ENCODE peak calls at places on chromosomes 4 and X, in seven cellular contexts. One of them, this sample, is unnamed.

GRCh38 chr4:125464146-125464545 is 149.4 kb downstream of the FAT4 start:
- DNase-seq in A549: no peak
- DNase-seq in sigmoid colon: no peak
- DNase-seq in A673: no peak
- DNase-seq in spleen: no peak
- DNase-seq in prostate gland: no peak
- DNase-seq in heart right ventricle: no peak
- DNase-seq in this sample: no peak

GRCh38 chrX:115234220-115234557 is 293 bp upstream of the LRCH2 start:
- DNase-seq in A549: no peak
- DNase-seq in sigmoid colon: no peak
- DNase-seq in A673: peak
- DNase-seq in spleen: no peak
- DNase-seq in prostate gland: no peak
- DNase-seq in heart right ventricle: no peak
- DNase-seq in this sample: no peak

GRCh38 chrX:2690856-2691542 is at the start of gene CD99:
- DNase-seq in A549: peak
- DNase-seq in sigmoid colon: peak
- DNase-seq in A673: peak
- DNase-seq in spleen: peak
- DNase-seq in prostate gland: peak
- DNase-seq in heart right ventricle: peak
- DNase-seq in this sample: peak

GRCh38 chr4:41763741-41764140 is 15.2 kb upstream of the PHOX2B start:
- DNase-seq in A549: no peak
- DNase-seq in sigmoid colon: no peak
- DNase-seq in A673: no peak
- DNase-seq in spleen: no peak
- DNase-seq in prostate gland: no peak
- DNase-seq in heart right ventricle: no peak
- DNase-seq in this sample: no peak

GRCh38 chrX:63529961-63530360 is 178.8 kb upstream of the SPIN4 start:
- DNase-seq in A549: no peak
- DNase-seq in sigmoid colon: no peak
- DNase-seq in A673: no peak
- DNase-seq in spleen: no peak
- DNase-seq in prostate gland: no peak
- DNase-seq in heart right ventricle: no peak
- DNase-seq in this sample: no peak

GRCh38 chr4:155161357-155161756 is 47.1 kb upstream of the NPY2R start:
- DNase-seq in A549: no peak
- DNase-seq in sigmoid colon: no peak
- DNase-seq in A673: no peak
- DNase-seq in spleen: no peak
- DNase-seq in prostate gland: no peak
- DNase-seq in heart right ventricle: no peak
- DNase-seq in this sample: no peak

GRCh38 chrX:121457096-121457495 is 409.7 kb downstream of the GLUD2 start:
- DNase-seq in A549: no peak
- DNase-seq in sigmoid colon: no peak
- DNase-seq in A673: no peak
- DNase-seq in spleen: no peak
- DNase-seq in prostate gland: no peak
- DNase-seq in heart right ventricle: no peak
- DNase-seq in this sample: no peak

GRCh38 chr4:13893987-13894386 is 266.5 kb upstream of the BOD1L1 start:
- DNase-seq in A549: no peak
- DNase-seq in sigmoid colon: no peak
- DNase-seq in A673: no peak
- DNase-seq in spleen: no peak
- DNase-seq in prostate gland: no peak
- DNase-seq in heart right ventricle: no peak
- DNase-seq in this sample: no peak

GRCh38 chr4:124913237-124913636 is 200.7 kb upstream of the ANKRD50 start:
- DNase-seq in A549: no peak
- DNase-seq in sigmoid colon: no peak
- DNase-seq in A673: peak
- DNase-seq in spleen: no peak
- DNase-seq in prostate gland: no peak
- DNase-seq in heart right ventricle: no peak
- DNase-seq in this sample: no peak

GRCh38 chrX:149512225-149512885 is 7.2 kb upstream of the IDS start:
- DNase-seq in A549: peak
- DNase-seq in sigmoid colon: no peak
- DNase-seq in A673: peak
- DNase-seq in spleen: no peak
- DNase-seq in prostate gland: peak
- DNase-seq in heart right ventricle: no peak
- DNase-seq in this sample: no peak

GRCh38 chr4:42083816-42084215 is 68.6 kb downstream of the BEND4 start:
- DNase-seq in A549: no peak
- DNase-seq in sigmoid colon: no peak
- DNase-seq in A673: no peak
- DNase-seq in spleen: no peak
- DNase-seq in prostate gland: no peak
- DNase-seq in heart right ventricle: no peak
- DNase-seq in this sample: no peak

GRCh38 chrX:13605611-13606010 is 36.2 kb downstream of the EGFL6 start:
- DNase-seq in A549: no peak
- DNase-seq in sigmoid colon: no peak
- DNase-seq in A673: no peak
- DNase-seq in spleen: no peak
- DNase-seq in prostate gland: no peak
- DNase-seq in heart right ventricle: no peak
- DNase-seq in this sample: no peak

GRCh38 chrX:68880846-68881513 is 52.2 kb downstream of the EFNB1 start:
- DNase-seq in A549: no peak
- DNase-seq in sigmoid colon: no peak
- DNase-seq in A673: no peak
- DNase-seq in spleen: no peak
- DNase-seq in prostate gland: no peak
- DNase-seq in heart right ventricle: no peak
- DNase-seq in this sample: no peak

GRCh38 chrX:153984351-153985178 is 12.0 kb downstream of the TMEM187 start:
- DNase-seq in A549: no peak
- DNase-seq in sigmoid colon: no peak
- DNase-seq in A673: no peak
- DNase-seq in spleen: peak
- DNase-seq in prostate gland: no peak
- DNase-seq in heart right ventricle: no peak
- DNase-seq in this sample: no peak

GRCh38 chrX:45628041-45628440 is 427.4 kb upstream of the DIPK2B start:
- DNase-seq in A549: no peak
- DNase-seq in sigmoid colon: no peak
- DNase-seq in A673: no peak
- DNase-seq in spleen: no peak
- DNase-seq in prostate gland: no peak
- DNase-seq in heart right ventricle: no peak
- DNase-seq in this sample: no peak

GRCh38 chrX:71653344-71653743 is 14.0 kb upstream of the LOC101059915 start:
- DNase-seq in A549: no peak
- DNase-seq in sigmoid colon: no peak
- DNase-seq in A673: no peak
- DNase-seq in spleen: no peak
- DNase-seq in prostate gland: no peak
- DNase-seq in heart right ventricle: no peak
- DNase-seq in this sample: no peak

GRCh38 chrX:71657267-71657666 is 10.1 kb upstream of the LOC101059915 start:
- DNase-seq in A549: peak
- DNase-seq in sigmoid colon: no peak
- DNase-seq in A673: no peak
- DNase-seq in spleen: no peak
- DNase-seq in prostate gland: no peak
- DNase-seq in heart right ventricle: no peak
- DNase-seq in this sample: no peak

GRCh38 chrX:71650333-71650969 is 16.9 kb upstream of the LOC101059915 start:
- DNase-seq in A549: peak
- DNase-seq in sigmoid colon: no peak
- DNase-seq in A673: no peak
- DNase-seq in spleen: no peak
- DNase-seq in prostate gland: no peak
- DNase-seq in heart right ventricle: no peak
- DNase-seq in this sample: no peak

GRCh38 chrX:71652405-71652804 is 14.9 kb upstream of the LOC101059915 start:
- DNase-seq in A549: peak
- DNase-seq in sigmoid colon: no peak
- DNase-seq in A673: peak
- DNase-seq in spleen: no peak
- DNase-seq in prostate gland: peak
- DNase-seq in heart right ventricle: no peak
- DNase-seq in this sample: peak
- TF ChIP-seq CTCF in A549: peak
- TF ChIP-seq CTCF in sigmoid colon: peak
- TF ChIP-seq CTCF in A673: peak
- TF ChIP-seq CTCF in spleen: peak
- TF ChIP-seq CTCF in prostate gland: peak
- TF ChIP-seq CTCF in heart right ventricle: peak
- TF ChIP-seq CTCF in this sample: peak

DNA sequence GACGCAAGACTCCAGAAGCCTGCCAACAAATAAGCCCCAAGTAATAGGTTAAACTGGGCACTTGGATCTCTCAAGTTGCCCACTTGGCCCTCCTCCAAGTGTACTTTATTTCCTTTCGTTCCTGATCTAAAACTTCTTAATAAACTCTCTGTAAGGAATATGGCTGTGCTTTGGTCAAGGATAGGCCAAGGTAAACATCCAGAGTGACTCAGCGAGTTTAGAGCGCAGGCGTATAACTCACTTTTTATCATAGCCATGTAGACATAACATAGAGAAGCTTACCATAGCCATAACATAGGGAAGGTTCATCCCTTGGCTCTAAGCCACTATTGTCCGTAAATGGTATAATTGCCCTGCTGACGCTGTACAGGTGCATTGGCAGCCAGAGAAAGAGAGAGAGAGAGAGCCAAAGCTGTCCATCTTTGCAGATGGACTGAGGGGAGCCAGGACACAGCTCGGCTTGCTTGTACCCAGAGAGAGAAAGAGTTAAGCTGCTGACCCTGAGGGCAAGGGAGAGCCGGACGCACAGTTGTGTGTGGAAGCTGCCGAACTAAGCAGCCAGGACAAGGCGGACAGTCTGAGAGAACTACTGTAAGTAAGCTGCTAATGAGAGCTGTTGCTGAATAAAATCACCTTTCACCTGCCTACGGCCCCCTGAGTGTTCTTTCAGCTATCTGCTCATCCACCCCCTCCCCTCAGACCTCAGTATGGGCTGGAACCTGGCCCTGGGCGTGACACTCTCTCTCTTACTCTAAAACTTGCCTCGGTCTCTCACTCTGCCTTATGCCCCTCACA is 1.8 kb downstream of the TLR1 start:
- DNase-seq in A549: peak
- DNase-seq in sigmoid colon: no peak
- DNase-seq in A673: no peak
- DNase-seq in spleen: no peak
- DNase-seq in prostate gland: no peak
- DNase-seq in heart right ventricle: no peak
- DNase-seq in this sample: no peak
- H3K4me3 ChIP-seq in A549: no peak
- H3K4me3 ChIP-seq in sigmoid colon: no peak
- H3K4me3 ChIP-seq in A673: no peak
- H3K4me3 ChIP-seq in spleen: peak
- H3K4me3 ChIP-seq in prostate gland: no peak
- H3K4me3 ChIP-seq in heart right ventricle: peak
- H3K4me3 ChIP-seq in this sample: no peak

GRCh38 chr4:7224001-7224400 is 31.7 kb downstream of the SORCS2 start:
- DNase-seq in A549: no peak
- DNase-seq in sigmoid colon: no peak
- DNase-seq in A673: no peak
- DNase-seq in spleen: no peak
- DNase-seq in prostate gland: no peak
- DNase-seq in heart right ventricle: no peak
- DNase-seq in this sample: no peak
- H3K27ac ChIP-seq in A549: no peak
- H3K27ac ChIP-seq in sigmoid colon: no peak
- H3K27ac ChIP-seq in A673: no peak
- H3K27ac ChIP-seq in spleen: no peak
- H3K27ac ChIP-seq in prostate gland: no peak
- H3K27ac ChIP-seq in heart right ventricle: no peak
- H3K27ac ChIP-seq in this sample: no peak

DNA sequence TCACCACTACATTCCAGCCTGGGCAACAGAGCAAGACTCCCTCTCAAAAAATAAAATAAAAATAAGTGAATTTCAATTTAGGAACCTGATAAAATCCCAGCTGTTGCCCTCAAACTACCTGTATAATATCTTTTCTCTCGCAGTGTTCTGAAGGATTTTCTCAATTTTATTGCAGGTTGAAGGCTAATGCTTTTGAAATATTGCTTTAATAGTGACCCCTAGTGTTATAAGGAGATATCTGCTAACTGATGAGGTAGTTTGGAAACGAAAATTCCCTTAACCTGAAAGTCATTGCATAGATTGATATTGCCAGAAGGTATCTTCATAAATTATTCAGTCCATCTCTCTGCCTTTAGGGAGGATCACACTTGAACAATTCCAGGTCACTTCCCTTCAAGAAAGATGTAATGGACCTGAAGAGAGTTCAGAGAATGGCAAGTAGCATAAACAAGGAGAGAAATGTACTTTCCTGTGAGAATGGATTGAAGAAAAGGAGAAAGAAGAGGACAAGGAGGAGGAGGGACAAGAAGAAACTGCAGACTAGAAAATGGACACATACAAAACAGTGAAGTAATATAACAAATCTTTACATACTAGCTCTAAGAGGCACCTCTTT is 44.1 kb downstream of the TIGD4 start:
- DNase-seq in A549: peak
- DNase-seq in sigmoid colon: no peak
- DNase-seq in A673: peak
- DNase-seq in spleen: no peak
- DNase-seq in prostate gland: no peak
- DNase-seq in heart right ventricle: no peak
- DNase-seq in this sample: no peak
- TF ChIP-seq CTCF in A549: peak
- TF ChIP-seq CTCF in sigmoid colon: peak
- TF ChIP-seq CTCF in A673: peak
- TF ChIP-seq CTCF in spleen: peak
- TF ChIP-seq CTCF in prostate gland: peak
- TF ChIP-seq CTCF in heart right ventricle: peak
- TF ChIP-seq CTCF in this sample: peak

DNA sequence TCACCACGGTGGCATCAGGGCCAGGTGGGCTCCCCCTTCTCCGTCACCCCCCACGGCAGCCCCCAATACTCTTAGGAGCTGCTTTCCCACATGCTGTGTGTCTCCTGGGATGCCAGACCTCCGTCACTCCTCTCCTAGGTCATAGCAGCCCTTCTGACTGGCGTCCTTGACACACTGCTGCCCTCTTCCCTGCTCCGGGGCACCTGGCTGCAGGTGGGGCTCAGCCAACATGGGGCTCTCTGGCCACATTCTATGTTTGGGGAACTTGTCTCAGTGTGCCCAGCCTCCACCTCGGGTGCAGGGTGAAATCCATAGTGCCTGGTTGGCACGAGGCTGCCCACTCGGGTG is 13.8 kb downstream of the TMEM175 start:
- DNase-seq in A549: no peak
- DNase-seq in sigmoid colon: no peak
- DNase-seq in A673: no peak
- DNase-seq in spleen: peak
- DNase-seq in prostate gland: no peak
- DNase-seq in heart right ventricle: no peak
- DNase-seq in this sample: no peak
- H3K4me3 ChIP-seq in A549: no peak
- H3K4me3 ChIP-seq in sigmoid colon: no peak
- H3K4me3 ChIP-seq in A673: no peak
- H3K4me3 ChIP-seq in spleen: no peak
- H3K4me3 ChIP-seq in prostate gland: no peak
- H3K4me3 ChIP-seq in heart right ventricle: no peak
- H3K4me3 ChIP-seq in this sample: no peak